ENCODE peak calls at places on chromosomes 11 and 22, in seven cellular contexts. W is body of pancreas, N is tibial nerve, S is adrenal gland, B is kidney, U is ascending aorta, M is HAP-1. P is an unnamed sample. For H3K4me1 and H3K9me3, the result is how much of the 10 kb centered on the place peaks cover.

GRCh38 chr11:79400717-79401330 is 40.0 kb downstream of the TENM4 start:
- DNase-seq in B (peak), S (peak), U (no peak), W (peak), N (no peak), M (peak), P (no peak)

GRCh38 chr22:29327089-29327764 is 11.7 kb upstream of the RASL10A start:
- DNase-seq in M (no peak), B (no peak), S (no peak), U (no peak), W (no peak), N (no peak), P (no peak)

GRCh38 chr11:132312616-132313210 is 942.3 kb downstream of the NTM start:
- DNase-seq in W (no peak), S (no peak), N (no peak), M (no peak), U (no peak), B (no peak), P (no peak)

GRCh38 chr11:7488681-7489080 is 3.4 kb downstream of the OLFML1 start:
- DNase-seq in U (no peak), W (no peak), N (no peak), B (no peak), M (no peak), S (no peak), P (no peak)

GRCh38 chr11:21723681-21724080 is 469.2 kb upstream of the ANO5 start:
- DNase-seq in B (no peak), W (no peak), S (no peak), M (no peak), N (no peak), U (no peak), P (no peak)

GRCh38 chr11:86395061-86395551 is 20.4 kb downstream of the CCDC81 start:
- DNase-seq in S (peak), N (no peak), M (peak), W (peak), B (peak), U (no peak), P (no peak)

GRCh38 chr11:105641433-105641832 is 31.6 kb downstream of the GRIA4 start:
- DNase-seq in U (no peak), M (no peak), B (no peak), S (no peak), N (no peak), W (no peak), P (no peak)

GRCh38 chr11:12725863-12726666 is 51.8 kb downstream of the TEAD1 start:
- DNase-seq in N (no peak), W (no peak), M (no peak), S (no peak), B (no peak), U (no peak), P (no peak)

GRCh38 chr22:44486538-44486937 is 11.5 kb downstream of the RTL6 start:
- DNase-seq in B (no peak), S (peak), W (no peak), N (no peak), M (no peak), U (no peak), P (no peak)

GRCh38 chr11:122146475-122146874 is 30.5 kb upstream of the BLID start:
- DNase-seq in U (no peak), B (no peak), S (no peak), W (no peak), M (no peak), N (no peak), P (no peak)

GRCh38 chr11:31887180-31887579 is 76.1 kb upstream of the PAX6 start:
- DNase-seq in U (no peak), S (no peak), M (peak), W (no peak), N (no peak), B (no peak), P (no peak)

GRCh38 chr11:533586-534196 is 1.7 kb downstream of the HRAS start:
- DNase-seq in B (no peak), M (no peak), W (no peak), S (no peak), U (no peak), N (no peak), P (peak)

GRCh38 chr11:74634537-74634936 is 42.2 kb downstream of the POLD3 start:
- DNase-seq in M (peak), U (no peak), N (no peak), W (peak), S (no peak), B (no peak), P (no peak)

GRCh38 chr11:27420722-27421572 is 51.6 kb downstream of the LGR4 start:
- DNase-seq in S (no peak), M (no peak), W (no peak), U (no peak), B (no peak), N (no peak), P (no peak)

GRCh38 chr22:32996702-32997101 is 61.5 kb downstream of the SYN3 start:
- DNase-seq in W (no peak), S (no peak), M (no peak), N (peak), B (peak), U (peak), P (peak)

GRCh38 chr11:132576706-132577105 is 955.6 kb downstream of the OPCML start:
- DNase-seq in M (no peak), W (no peak), N (no peak), U (no peak), B (no peak), S (no peak), P (no peak)

GRCh38 chr11:79094601-79095000 is 346.2 kb downstream of the TENM4 start:
- DNase-seq in B (no peak), S (no peak), N (no peak), M (peak), U (no peak), W (no peak), P (no peak)

GRCh38 chr11:11866203-11866602 is 24.4 kb downstream of the USP47 start:
- DNase-seq in U (no peak), B (no peak), M (no peak), W (no peak), S (no peak), N (no peak), P (no peak)

GRCh38 chr11:57343825-57344224 is 5.7 kb downstream of the P2RX3 start:
- DNase-seq in M (peak), N (no peak), U (no peak), B (no peak), W (no peak), S (no peak), P (no peak)

GRCh38 chr22:43975041-43975440 is 19.8 kb downstream of the SAMM50 start:
- DNase-seq in B (no peak), M (no peak), U (no peak), W (no peak), S (no peak), N (no peak), P (no peak)

GRCh38 chr11:120985718-120986569 is 38.0 kb upstream of the TBCEL start:
- DNase-seq in W (peak), S (peak), B (peak), M (peak), U (no peak), N (no peak), P (peak)

GRCh38 chr22:45867118-45867905 is 109.7 kb downstream of the WNT7B start:
- DNase-seq in S (peak), N (no peak), W (no peak), M (peak), B (peak), U (no peak), P (no peak)

GRCh38 chr11:126680109-126680508 is 320.5 kb downstream of the KIRREL3 start:
- DNase-seq in M (no peak), B (no peak), S (no peak), U (no peak), W (no peak), N (no peak), P (no peak)

GRCh38 chr11:92830382-92831148 is 138.9 kb upstream of the MTNR1B start:
- DNase-seq in N (no peak), U (no peak), W (no peak), S (no peak), B (no peak), M (no peak), P (no peak)

GRCh38 chr11:67052891-67053290 is 3.8 kb upstream of the RHOD start:
- DNase-seq in S (no peak), M (no peak), U (no peak), W (no peak), B (no peak), N (no peak), P (no peak)

GRCh38 chr11:78189851-78190250 is 1.1 kb downstream of the USP35 start:
- DNase-seq in W (no peak), S (no peak), M (no peak), B (no peak), U (no peak), N (no peak), P (no peak)

GRCh38 chr11:326842-327580 is 6.4 kb upstream of the IFITM3 start:
- DNase-seq in B (peak), U (peak), W (peak), N (peak), S (peak), M (no peak), P (peak)

GRCh38 chr11:496834-497564 is 10.0 kb downstream of the RNH1 start:
- DNase-seq in N (no peak), M (peak), W (no peak), B (no peak), S (no peak), U (no peak), P (no peak)

GRCh38 chr11:18471995-18472394 is 16.3 kb downstream of the LDHAL6A start:
- DNase-seq in S (no peak), N (no peak), M (no peak), B (no peak), W (no peak), U (no peak), P (no peak)

GRCh38 chr11:78230161-78230877 is 41.6 kb downstream of the USP35 start:
- DNase-seq in N (no peak), W (no peak), S (peak), U (no peak), M (no peak), B (no peak), P (no peak)

GRCh38 chr11:112195906-112196305 is 20.6 kb downstream of the BCO2 start:
- DNase-seq in W (no peak), U (no peak), M (no peak), N (no peak), S (no peak), B (no peak), P (no peak)

GRCh38 chr22:38843716-38844660 is at the start of gene NPTXR:
- DNase-seq in N (no peak), W (peak), B (no peak), M (peak), S (peak), U (no peak), P (peak)

GRCh38 chr11:98358551-98358950 is 662.2 kb upstream of the CNTN5 start:
- DNase-seq in S (no peak), M (no peak), U (no peak), B (no peak), W (no peak), N (no peak), P (no peak)

GRCh38 chr11:8763070-8763469 is 80.5 kb downstream of the RPL27A start:
- DNase-seq in N (no peak), W (no peak), U (no peak), S (no peak), B (no peak), M (no peak), P (no peak)

GRCh38 chr11:8767466-8768142 is 85.0 kb downstream of the RPL27A start:
- DNase-seq in B (no peak), M (no peak), N (no peak), S (peak), U (no peak), W (no peak), P (no peak)

GRCh38 chr11:8766043-8766992 is 83.7 kb downstream of the RPL27A start:
- DNase-seq in U (no peak), N (no peak), M (peak), S (peak), B (no peak), W (no peak), P (no peak)

GRCh38 chr11:8766993-8767374 is 84.4 kb downstream of the RPL27A start:
- DNase-seq in N (no peak), U (no peak), M (no peak), B (no peak), S (peak), W (no peak), P (no peak)

GRCh38 chr11:8765294-8765693 is 82.7 kb downstream of the RPL27A start:
- DNase-seq in S (no peak), W (peak), U (no peak), M (no peak), B (no peak), N (no peak), P (no peak)
- H3K4me1 ChIP-seq in S (half or more), W (half or more), U (half or more), M (under half), B (under half), N (under half), P (under half)

GRCh38 chr11:44694443-44694842 is 32.3 kb upstream of the TSPAN18 start:
- DNase-seq in U (no peak), B (no peak), N (no peak), M (no peak), S (no peak), W (no peak), P (no peak)
- H3K9me3 ChIP-seq in U (under half), B (under half), N (under half), M (under half), S (under half), W (under half), P (under half)

GRCh38 chr22:20427945-20428417 is 9.6 kb downstream of the SCARF2 start:
- DNase-seq in N (no peak), U (no peak), S (no peak), M (no peak), B (peak), W (no peak), P (no peak)
- H3K4me1 ChIP-seq in N (under half), U (under half), S (under half), M (under half), B (under half), W (under half), P (under half)

GRCh38 chr11:54930930-54931329 is 224.3 kb downstream of the OR4A5 start:
- DNase-seq in S (no peak), M (no peak), W (no peak), U (no peak), N (no peak), B (peak), P (no peak)
- H3K9me3 ChIP-seq in S (under half), M (under half), W (under half), U (under half), N (under half), B (under half), P (half or more)

GRCh38 chr22:35486116-35486631 is 54.5 kb upstream of the RASD2 start:
- DNase-seq in W (no peak), U (no peak), S (no peak), B (no peak), N (no peak), M (no peak), P (no peak)
- H3K4me1 ChIP-seq in W (under half), U (under half), S (under half), B (under half), N (under half), M (under half), P (under half)

DNA sequence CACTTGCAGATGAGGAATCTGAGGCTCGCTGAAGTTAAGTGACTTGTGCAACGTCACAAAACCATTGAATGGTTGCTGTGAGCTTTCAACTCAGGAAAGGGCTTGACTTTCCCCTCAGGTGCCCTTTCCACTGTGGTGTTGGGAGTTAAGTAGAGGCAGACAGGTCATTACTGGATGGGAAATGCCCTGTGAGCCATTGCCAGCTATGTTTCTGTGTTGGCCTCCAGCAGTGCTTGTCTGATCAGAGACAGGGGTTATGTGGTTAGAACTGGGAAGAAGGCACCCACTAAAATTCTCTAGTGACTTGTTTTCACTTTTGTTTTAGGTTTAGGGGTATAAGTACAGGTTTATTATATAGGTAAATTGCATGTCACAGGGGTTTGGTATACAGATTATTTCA is 96.6 kb downstream of the FDX1 start:
- DNase-seq in N (no peak), M (no peak), U (no peak), B (no peak), W (no peak), S (no peak), P (no peak)
- H3K9me3 ChIP-seq in N (under half), M (under half), U (under half), B (under half), W (under half), S (under half), P (under half)